ENCODE peak calls at places on chromosomes 7 and 10, in seven cellular contexts. One of them, this sample, is unnamed.

GRCh38 chr10:27447540-27447939 is 56.6 kb upstream of the RAB18 start:
- DNase-seq in OCI-LY7: no peak
- DNase-seq in gastrocnemius medialis: no peak
- DNase-seq in tibial nerve: no peak
- DNase-seq in fibroblast of lung: no peak
- DNase-seq in uterus: no peak
- DNase-seq in heart left ventricle: no peak
- DNase-seq in this sample: no peak

GRCh38 chr10:95794195-95794594 is 38.2 kb downstream of the ENTPD1 start:
- DNase-seq in OCI-LY7: no peak
- DNase-seq in gastrocnemius medialis: no peak
- DNase-seq in tibial nerve: no peak
- DNase-seq in fibroblast of lung: no peak
- DNase-seq in uterus: no peak
- DNase-seq in heart left ventricle: no peak
- DNase-seq in this sample: no peak

GRCh38 chr7:156261581-156261980 is 379.0 kb upstream of the RNF32 start:
- DNase-seq in OCI-LY7: no peak
- DNase-seq in gastrocnemius medialis: no peak
- DNase-seq in tibial nerve: no peak
- DNase-seq in fibroblast of lung: no peak
- DNase-seq in uterus: no peak
- DNase-seq in heart left ventricle: no peak
- DNase-seq in this sample: no peak

GRCh38 chr7:22980422-22980821 is 33.5 kb downstream of the HYCC1 start:
- DNase-seq in OCI-LY7: no peak
- DNase-seq in gastrocnemius medialis: no peak
- DNase-seq in tibial nerve: no peak
- DNase-seq in fibroblast of lung: peak
- DNase-seq in uterus: no peak
- DNase-seq in heart left ventricle: no peak
- DNase-seq in this sample: no peak

GRCh38 chr10:95178266-95178665 is 15.8 kb upstream of the ACSM6 start:
- DNase-seq in OCI-LY7: no peak
- DNase-seq in gastrocnemius medialis: no peak
- DNase-seq in tibial nerve: no peak
- DNase-seq in fibroblast of lung: no peak
- DNase-seq in uterus: no peak
- DNase-seq in heart left ventricle: no peak
- DNase-seq in this sample: no peak

GRCh38 chr7:115924398-115924797 is 106.2 kb downstream of the TFEC start:
- DNase-seq in OCI-LY7: no peak
- DNase-seq in gastrocnemius medialis: no peak
- DNase-seq in tibial nerve: no peak
- DNase-seq in fibroblast of lung: peak
- DNase-seq in uterus: no peak
- DNase-seq in heart left ventricle: no peak
- DNase-seq in this sample: no peak

GRCh38 chr10:88848499-88848898 is 3.1 kb downstream of the ANKRD22 start:
- DNase-seq in OCI-LY7: no peak
- DNase-seq in gastrocnemius medialis: no peak
- DNase-seq in tibial nerve: no peak
- DNase-seq in fibroblast of lung: peak
- DNase-seq in uterus: no peak
- DNase-seq in heart left ventricle: no peak
- DNase-seq in this sample: no peak

GRCh38 chr7:84379446-84379845 is 184.9 kb upstream of the SEMA3A start:
- DNase-seq in OCI-LY7: no peak
- DNase-seq in gastrocnemius medialis: no peak
- DNase-seq in tibial nerve: no peak
- DNase-seq in fibroblast of lung: no peak
- DNase-seq in uterus: no peak
- DNase-seq in heart left ventricle: no peak
- DNase-seq in this sample: no peak

DNA sequence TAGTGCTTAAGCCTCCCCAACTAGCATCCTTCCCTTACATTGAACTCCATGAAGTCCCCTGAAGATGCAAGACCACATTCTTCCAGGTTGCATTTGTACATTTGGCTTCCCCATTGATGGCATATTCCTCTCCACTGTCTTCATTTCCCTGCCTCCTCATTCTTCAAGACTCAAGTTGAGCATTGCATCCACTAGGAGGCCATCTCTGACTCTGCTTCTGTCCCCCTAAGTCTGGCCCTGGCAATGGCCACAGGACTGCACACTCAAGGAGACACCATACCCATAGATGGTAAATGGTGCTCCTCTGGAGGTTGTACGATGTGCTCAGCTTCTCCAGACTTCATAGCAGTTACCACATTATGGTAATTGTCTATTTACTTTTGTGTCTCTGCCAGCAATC is 112.5 kb downstream of the PTPRZ1 start:
- DNase-seq in OCI-LY7: no peak
- DNase-seq in gastrocnemius medialis: no peak
- DNase-seq in tibial nerve: no peak
- DNase-seq in fibroblast of lung: no peak
- DNase-seq in uterus: no peak
- DNase-seq in heart left ventricle: no peak
- DNase-seq in this sample: no peak
- TF ChIP-seq CTCF in OCI-LY7: no peak
- TF ChIP-seq CTCF in gastrocnemius medialis: no peak
- TF ChIP-seq CTCF in tibial nerve: no peak
- TF ChIP-seq CTCF in fibroblast of lung: no peak
- TF ChIP-seq CTCF in uterus: no peak
- TF ChIP-seq CTCF in heart left ventricle: no peak
- TF ChIP-seq CTCF in this sample: no peak

GRCh38 chr7:110853263-110853662 is 237.7 kb upstream of the LRRN3 start:
- DNase-seq in OCI-LY7: no peak
- DNase-seq in gastrocnemius medialis: no peak
- DNase-seq in tibial nerve: no peak
- DNase-seq in fibroblast of lung: no peak
- DNase-seq in uterus: no peak
- DNase-seq in heart left ventricle: no peak
- DNase-seq in this sample: no peak
- H3K27ac ChIP-seq in OCI-LY7: no peak
- H3K27ac ChIP-seq in gastrocnemius medialis: no peak
- H3K27ac ChIP-seq in tibial nerve: no peak
- H3K27ac ChIP-seq in fibroblast of lung: no peak
- H3K27ac ChIP-seq in uterus: no peak
- H3K27ac ChIP-seq in heart left ventricle: no peak
- H3K27ac ChIP-seq in this sample: no peak

GRCh38 chr10:100185364-100186252 is at the start of gene ERLIN1:
- DNase-seq in OCI-LY7: peak
- DNase-seq in gastrocnemius medialis: peak
- DNase-seq in tibial nerve: peak
- DNase-seq in fibroblast of lung: peak
- DNase-seq in uterus: peak
- DNase-seq in heart left ventricle: peak
- DNase-seq in this sample: peak
- TF ChIP-seq CTCF in OCI-LY7: peak
- TF ChIP-seq CTCF in gastrocnemius medialis: no peak
- TF ChIP-seq CTCF in tibial nerve: peak
- TF ChIP-seq CTCF in fibroblast of lung: no peak
- TF ChIP-seq CTCF in uterus: no peak
- TF ChIP-seq CTCF in heart left ventricle: no peak
- TF ChIP-seq CTCF in this sample: no peak

GRCh38 chr7:131164025-131164899 is 163.4 kb upstream of the MKLN1 start:
- DNase-seq in OCI-LY7: no peak
- DNase-seq in gastrocnemius medialis: peak
- DNase-seq in tibial nerve: no peak
- DNase-seq in fibroblast of lung: peak
- DNase-seq in uterus: no peak
- DNase-seq in heart left ventricle: no peak
- DNase-seq in this sample: no peak
- H3K27ac ChIP-seq in OCI-LY7: no peak
- H3K27ac ChIP-seq in gastrocnemius medialis: peak
- H3K27ac ChIP-seq in tibial nerve: no peak
- H3K27ac ChIP-seq in fibroblast of lung: peak
- H3K27ac ChIP-seq in uterus: no peak
- H3K27ac ChIP-seq in heart left ventricle: no peak
- H3K27ac ChIP-seq in this sample: no peak

GRCh38 chr7:124130-124949 is 68.0 kb upstream of the FAM20C start:
- DNase-seq in OCI-LY7: no peak
- DNase-seq in gastrocnemius medialis: no peak
- DNase-seq in tibial nerve: no peak
- DNase-seq in fibroblast of lung: no peak
- DNase-seq in uterus: no peak
- DNase-seq in heart left ventricle: peak
- DNase-seq in this sample: no peak
- TF ChIP-seq CTCF in OCI-LY7: peak
- TF ChIP-seq CTCF in gastrocnemius medialis: no peak
- TF ChIP-seq CTCF in tibial nerve: no peak
- TF ChIP-seq CTCF in fibroblast of lung: no peak
- TF ChIP-seq CTCF in uterus: no peak
- TF ChIP-seq CTCF in heart left ventricle: no peak
- TF ChIP-seq CTCF in this sample: no peak

This sample was measured in right atrium auricular region.